ENCODE peak calls at places on chromosome 2, in five cellular contexts. A, T, W, Q and R are unnamed samples.

GRCh38 chr2:199316851-199317250 is 140.9 kb downstream of the SATB2 start:
- DNase-seq in W (no peak), T (no peak), Q (no peak), A (no peak), R (no peak)

GRCh38 chr2:127743477-127744026 is 42.3 kb downstream of the SFT2D3 start:
- DNase-seq in W (no peak), A (no peak), T (no peak), Q (no peak), R (no peak)

GRCh38 chr2:101580528-101580927 is 105.6 kb upstream of the RFX8 start:
- DNase-seq in Q (no peak), W (no peak), A (no peak), T (no peak), R (no peak)

GRCh38 chr2:75309596-75310290 is 110.4 kb upstream of the TACR1 start:
- DNase-seq in A (no peak), W (peak), Q (no peak), T (peak), R (peak)

GRCh38 chr2:11446733-11447248 is 19.2 kb downstream of the E2F6 start:
- DNase-seq in T (peak), A (peak), W (peak), Q (no peak), R (peak)

GRCh38 chr2:216192181-216192580 is 83.0 kb downstream of the XRCC5 start:
- DNase-seq in T (no peak), W (no peak), A (no peak), Q (no peak), R (no peak)

GRCh38 chr2:88949336-88949735 is 257.9 kb downstream of the RPIA start:
- DNase-seq in A (no peak), W (no peak), Q (no peak), T (no peak), R (no peak)

GRCh38 chr2:215626812-215627281 is 191.0 kb upstream of the FN1 start:
- DNase-seq in Q (no peak), T (no peak), W (no peak), A (no peak), R (no peak)

GRCh38 chr2:222568866-222569265 is 87.0 kb downstream of the FARSB start:
- DNase-seq in T (peak), A (no peak), Q (no peak), W (peak), R (peak)

GRCh38 chr2:70923378-70924015 is 12.2 kb upstream of the ATP6V1B1 start:
- DNase-seq in Q (no peak), A (no peak), T (no peak), W (peak), R (no peak)

GRCh38 chr2:42974303-42974696 is 181.9 kb upstream of the HAAO start:
- DNase-seq in Q (no peak), T (peak), A (no peak), W (no peak), R (no peak)

GRCh38 chr2:209694748-209695147 is 76.9 kb upstream of the UNC80 start:
- DNase-seq in A (no peak), W (no peak), T (no peak), Q (no peak), R (no peak)

GRCh38 chr2:20723543-20723942 is 56.6 kb downstream of the GDF7 start:
- DNase-seq in T (no peak), W (no peak), A (no peak), Q (no peak), R (no peak)

GRCh38 chr2:33477473-33478468 is 1.3 kb downstream of the RASGRP3 start:
- DNase-seq in W (no peak), A (no peak), T (no peak), Q (peak), R (no peak)

GRCh38 chr2:194203898-194204297 is 1453.1 kb upstream of the SLC39A10 start:
- DNase-seq in T (no peak), W (peak), Q (no peak), A (no peak), R (peak)

GRCh38 chr2:75002007-75002406 is 43.6 kb downstream of the POLE4 start:
- DNase-seq in Q (no peak), W (no peak), A (no peak), T (no peak), R (peak)

GRCh38 chr2:111618953-111619902 is 264.8 kb downstream of the ANAPC1 start:
- DNase-seq in T (peak), A (no peak), Q (no peak), W (no peak), R (peak)
- TF ChIP-seq CTCF in T (peak), A (no peak), Q (no peak), W (peak), R (no peak)

GRCh38 chr2:228321019-228321418 is 139.5 kb upstream of the SPHKAP start:
- DNase-seq in T (no peak), W (no peak), Q (no peak), A (no peak), R (no peak)

GRCh38 chr2:228318218-228318617 is 136.7 kb upstream of the SPHKAP start:
- DNase-seq in T (peak), A (no peak), Q (no peak), W (peak), R (peak)
- TF ChIP-seq CTCF in T (peak), A (no peak), Q (peak), W (peak), R (peak)

DNA sequence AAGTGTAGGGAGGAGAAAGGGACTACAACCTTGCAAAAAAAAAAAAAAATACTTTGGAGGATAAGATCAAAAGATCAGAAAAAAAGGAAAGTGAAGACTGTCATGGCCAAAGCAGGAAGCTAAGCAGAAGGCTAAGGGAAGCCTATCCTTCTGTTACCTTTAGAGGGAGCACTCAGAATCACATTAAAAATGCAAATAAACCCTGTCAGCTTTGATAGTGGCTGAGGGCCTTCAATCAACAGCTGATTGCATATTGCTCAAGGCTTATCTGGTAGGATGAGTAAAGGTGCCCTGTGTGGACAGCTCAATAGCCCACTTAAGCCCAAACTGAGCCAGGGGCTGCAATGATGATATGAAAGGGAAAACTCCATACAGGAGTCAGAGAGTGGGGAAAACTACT is 1021.2 kb downstream of the LRP1B start:
- DNase-seq in Q (no peak), A (no peak), T (no peak), W (peak), R (peak)
- TF ChIP-seq CTCF in Q (peak), A (no peak), T (peak), W (peak), R (no peak)

DNA sequence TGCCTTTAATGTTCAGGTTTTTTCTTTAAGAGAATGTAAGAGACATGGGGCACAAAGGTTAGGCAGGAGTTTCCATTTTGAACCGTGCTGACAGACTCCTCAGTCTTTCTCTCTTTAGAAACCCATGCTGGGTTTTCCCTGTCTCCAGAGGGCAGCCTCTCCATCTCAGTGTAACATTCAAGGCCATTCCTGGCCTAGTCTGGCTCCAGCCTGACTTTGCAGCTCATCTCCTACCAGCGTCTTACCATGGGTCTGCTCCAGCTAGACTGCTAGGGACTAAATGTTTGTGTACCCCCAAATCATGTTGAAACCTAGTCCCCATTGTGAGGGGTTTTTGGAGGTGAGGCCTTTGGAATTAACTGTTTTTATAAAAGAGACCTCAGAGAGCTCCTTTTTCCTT is 9.8 kb upstream of the CLIP4 start:
- DNase-seq in A (no peak), T (no peak), W (no peak), Q (no peak), R (no peak)
- TF ChIP-seq CTCF in A (no peak), T (no peak), W (no peak), Q (no peak), R (no peak)

GRCh38 chr2:182868049-182868422 is 1.6 kb upstream of the FRZB start:
- DNase-seq in W (no peak), A (no peak), T (no peak), Q (no peak), R (no peak)

GRCh38 chr2:182868423-182868822 is 2.0 kb upstream of the FRZB start:
- DNase-seq in A (no peak), Q (no peak), W (no peak), T (no peak), R (no peak)

GRCh38 chr2:182867411-182868048 is 1.1 kb upstream of the FRZB start:
- DNase-seq in T (no peak), Q (no peak), W (no peak), A (no peak), R (no peak)

GRCh38 chr2:182866461-182867369 is at the start of gene FRZB:
- DNase-seq in T (peak), W (peak), Q (peak), A (no peak), R (no peak)

DNA sequence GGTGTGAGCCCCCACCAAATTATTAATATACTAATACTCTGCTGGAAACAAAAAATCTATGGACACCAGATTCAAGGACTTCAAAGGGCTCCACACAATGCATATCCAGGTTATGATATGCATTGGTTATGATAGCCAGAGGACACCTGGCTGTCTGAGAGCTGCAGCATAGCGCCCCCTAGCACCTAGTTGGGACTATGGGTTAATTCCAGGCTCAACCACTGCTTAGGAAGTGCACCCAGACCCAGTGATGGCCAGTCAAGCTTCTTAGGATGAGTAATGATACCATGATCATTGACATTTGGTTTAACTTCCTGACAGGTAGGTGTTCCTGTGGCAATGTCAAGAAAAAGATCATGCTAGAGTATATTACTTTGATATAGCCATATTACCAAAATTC is 3.8 kb upstream of the FRZB start:
- DNase-seq in A (no peak), W (peak), Q (no peak), T (no peak), R (peak)
- TF ChIP-seq CTCF in A (no peak), W (peak), Q (peak), T (peak), R (no peak)

DNA sequence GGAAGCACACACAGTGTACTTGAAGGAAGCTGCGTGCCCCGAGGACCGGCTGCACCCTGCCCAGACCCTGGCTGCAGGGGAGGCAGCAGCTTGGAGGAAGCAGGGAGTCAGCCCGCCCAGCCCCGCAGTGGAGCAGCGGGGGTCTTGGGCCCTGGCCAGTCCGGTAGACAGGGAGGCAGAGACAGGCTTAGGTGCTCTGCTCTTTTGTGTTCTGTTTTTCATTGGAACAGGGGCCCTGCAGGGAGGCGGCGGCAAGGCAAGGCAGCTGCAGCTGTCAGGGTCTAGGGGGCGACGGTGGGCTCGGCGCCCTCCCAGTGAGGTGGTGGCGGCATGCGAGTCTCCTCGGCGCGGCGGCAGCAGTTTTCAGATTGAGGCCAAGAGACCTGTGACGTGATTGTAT is 53.3 kb upstream of the TFCP2L1 start:
- DNase-seq in A (no peak), T (no peak), Q (no peak), W (no peak), R (no peak)
- TF ChIP-seq CTCF in A (no peak), T (no peak), Q (no peak), W (no peak), R (no peak)

GRCh38 chr2:172674034-172674967 is 61.3 kb upstream of the RAPGEF4 start:
- DNase-seq in W (no peak), A (peak), T (peak), Q (no peak), R (no peak)
- TF ChIP-seq CTCF in W (no peak), A (peak), T (peak), Q (peak), R (no peak)

DNA sequence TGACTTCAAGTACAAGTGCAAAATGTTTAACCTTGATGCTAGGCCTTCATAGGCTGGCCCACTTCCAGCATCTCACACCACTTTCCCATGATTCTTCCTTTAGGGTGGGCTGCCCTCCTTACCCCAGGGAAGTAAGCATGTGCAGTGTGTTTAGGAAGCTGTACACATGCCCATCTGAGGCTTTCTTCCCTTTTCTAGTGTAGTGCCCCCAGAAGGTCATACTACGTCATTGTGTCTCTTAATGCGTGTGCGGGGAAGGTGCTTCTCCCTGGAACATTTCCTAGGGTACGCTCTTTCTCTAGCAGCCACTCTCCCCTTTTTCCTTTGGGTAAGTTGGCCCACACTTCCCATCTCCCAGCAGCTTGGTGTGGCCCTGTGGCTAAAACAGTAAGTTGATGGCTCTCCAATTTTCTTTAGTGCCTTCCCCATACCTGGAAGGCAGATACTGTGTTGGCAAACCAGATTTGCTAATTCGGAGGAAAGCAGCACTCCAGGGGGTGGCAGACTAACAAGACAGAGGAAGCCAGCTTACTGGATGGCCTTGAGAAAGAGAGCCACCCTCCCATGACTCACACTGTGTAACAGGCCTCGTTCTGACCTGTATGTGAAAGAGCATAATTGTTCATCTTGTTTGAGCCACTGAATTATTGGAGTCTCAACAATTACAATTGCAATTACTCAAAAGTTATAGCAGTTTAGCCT is 1.1 kb upstream of the SULT6B1 start:
- DNase-seq in W (peak), A (no peak), Q (peak), T (peak), R (peak)
- TF ChIP-seq CTCF in W (peak), A (no peak), Q (no peak), T (no peak), R (no peak)

GRCh38 chr2:233711312-233712008 is 1.2 kb upstream of the UGT1A5 start:
- DNase-seq in Q (peak), W (peak), A (peak), T (peak), R (peak)
- TF ChIP-seq CTCF in Q (peak), W (peak), A (peak), T (peak), R (peak)